ENCODE peak calls at places on chromosomes 13 and 19, in five cellular contexts. One of them, this sample, is unnamed.
A peak's percentile ranks its signal among the peaks of the same experiment; 100 is the strongest.

GRCh38 chr19:41174297-41174928 is 18.6 kb upstream of the CYP2S1 start:
- DNase-seq in effector memory CD4-positive, alpha-beta T cell: no peak
- DNase-seq in AG04450: no peak
- DNase-seq in cardiac muscle cell: no peak
- DNase-seq in mucosa of descending colon: peak; percentile 83
- DNase-seq in this sample: no peak

GRCh38 chr19:1389033-1389940 is 5.6 kb downstream of the NDUFS7 start:
- DNase-seq in effector memory CD4-positive, alpha-beta T cell: no peak
- DNase-seq in AG04450: no peak
- DNase-seq in cardiac muscle cell: no peak
- DNase-seq in mucosa of descending colon: no peak
- DNase-seq in this sample: no peak

GRCh38 chr13:114115191-114115671 is 17.2 kb downstream of the RASA3 start:
- DNase-seq in effector memory CD4-positive, alpha-beta T cell: no peak
- DNase-seq in AG04450: peak; percentile 41
- DNase-seq in cardiac muscle cell: no peak
- DNase-seq in mucosa of descending colon: peak; percentile 86
- DNase-seq in this sample: no peak

GRCh38 chr19:6728346-6728745 is 7.9 kb upstream of the C3 start:
- DNase-seq in effector memory CD4-positive, alpha-beta T cell: no peak
- DNase-seq in AG04450: no peak
- DNase-seq in cardiac muscle cell: no peak
- DNase-seq in mucosa of descending colon: peak; percentile 59
- DNase-seq in this sample: no peak

GRCh38 chr13:46386996-46387851 is at the start of gene RUBCNL:
- DNase-seq in effector memory CD4-positive, alpha-beta T cell: no peak
- DNase-seq in AG04450: no peak
- DNase-seq in cardiac muscle cell: peak; percentile 70
- DNase-seq in mucosa of descending colon: peak; percentile 87
- DNase-seq in this sample: peak; percentile 65

GRCh38 chr19:46350029-46350757 is 3.3 kb downstream of the PPP5C start:
- DNase-seq in effector memory CD4-positive, alpha-beta T cell: no peak
- DNase-seq in AG04450: no peak
- DNase-seq in cardiac muscle cell: no peak
- DNase-seq in mucosa of descending colon: peak; percentile 68
- DNase-seq in this sample: no peak

GRCh38 chr19:55086730-55087541 is 11.3 kb downstream of the EPS8L1 start:
- DNase-seq in effector memory CD4-positive, alpha-beta T cell: peak; percentile 50
- DNase-seq in AG04450: peak; percentile 82
- DNase-seq in cardiac muscle cell: peak; percentile 97
- DNase-seq in mucosa of descending colon: peak; percentile 94
- DNase-seq in this sample: no peak

GRCh38 chr19:46970815-46971214 is 48.8 kb upstream of the NPAS1 start:
- DNase-seq in effector memory CD4-positive, alpha-beta T cell: no peak
- DNase-seq in AG04450: no peak
- DNase-seq in cardiac muscle cell: no peak
- DNase-seq in mucosa of descending colon: no peak
- DNase-seq in this sample: no peak

GRCh38 chr13:59437902-59438301 is 725.8 kb downstream of the DIAPH3 start:
- DNase-seq in effector memory CD4-positive, alpha-beta T cell: no peak
- DNase-seq in AG04450: no peak
- DNase-seq in cardiac muscle cell: peak; percentile 41
- DNase-seq in mucosa of descending colon: no peak
- DNase-seq in this sample: no peak

GRCh38 chr19:37007587-37008220 is 70.5 kb upstream of the ZNF420 start:
- DNase-seq in effector memory CD4-positive, alpha-beta T cell: peak; percentile 6
- DNase-seq in AG04450: peak; percentile 7
- DNase-seq in cardiac muscle cell: no peak
- DNase-seq in mucosa of descending colon: no peak
- DNase-seq in this sample: no peak

GRCh38 chr19:1251503-1252220 is 3.3 kb downstream of the MIDN start:
- DNase-seq in effector memory CD4-positive, alpha-beta T cell: peak; percentile 65
- DNase-seq in AG04450: no peak
- DNase-seq in cardiac muscle cell: no peak
- DNase-seq in mucosa of descending colon: peak; percentile 92
- DNase-seq in this sample: no peak

GRCh38 chr13:73307481-73307880 is 248.7 kb downstream of the KLF5 start:
- DNase-seq in effector memory CD4-positive, alpha-beta T cell: no peak
- DNase-seq in AG04450: no peak
- DNase-seq in cardiac muscle cell: no peak
- DNase-seq in mucosa of descending colon: no peak
- DNase-seq in this sample: no peak

GRCh38 chr19:49064029-49064629 is 489 bp downstream of the NTF4 start:
- DNase-seq in effector memory CD4-positive, alpha-beta T cell: no peak
- DNase-seq in AG04450: no peak
- DNase-seq in cardiac muscle cell: peak; percentile 18
- DNase-seq in mucosa of descending colon: no peak
- DNase-seq in this sample: no peak

GRCh38 chr13:36345438-36346221 is 564 bp downstream of the SPART start:
- DNase-seq in effector memory CD4-positive, alpha-beta T cell: peak; percentile 38
- DNase-seq in AG04450: peak; percentile 54
- DNase-seq in cardiac muscle cell: peak; percentile 47
- DNase-seq in mucosa of descending colon: peak; percentile 53
- DNase-seq in this sample: no peak

GRCh38 chr13:41694902-41695301 is 237.6 kb downstream of the RGCC start:
- DNase-seq in effector memory CD4-positive, alpha-beta T cell: no peak
- DNase-seq in AG04450: peak; percentile 70
- DNase-seq in cardiac muscle cell: peak; percentile 61
- DNase-seq in mucosa of descending colon: no peak
- DNase-seq in this sample: no peak

GRCh38 chr13:23715092-23715761 is 145.0 kb downstream of the TNFRSF19 start:
- DNase-seq in effector memory CD4-positive, alpha-beta T cell: no peak
- DNase-seq in AG04450: no peak
- DNase-seq in cardiac muscle cell: no peak
- DNase-seq in mucosa of descending colon: no peak
- DNase-seq in this sample: no peak

GRCh38 chr19:1734328-1734966 is 18.9 kb upstream of the ONECUT3 start:
- DNase-seq in effector memory CD4-positive, alpha-beta T cell: no peak
- DNase-seq in AG04450: no peak
- DNase-seq in cardiac muscle cell: no peak
- DNase-seq in mucosa of descending colon: no peak
- DNase-seq in this sample: no peak

GRCh38 chr13:35139591-35139990 is 197.5 kb downstream of the NBEA start:
- DNase-seq in effector memory CD4-positive, alpha-beta T cell: no peak
- DNase-seq in AG04450: no peak
- DNase-seq in cardiac muscle cell: no peak
- DNase-seq in mucosa of descending colon: no peak
- DNase-seq in this sample: no peak

GRCh38 chr13:66218583-66218982 is 1011.6 kb downstream of the PCDH9 start:
- DNase-seq in effector memory CD4-positive, alpha-beta T cell: no peak
- DNase-seq in AG04450: no peak
- DNase-seq in cardiac muscle cell: no peak
- DNase-seq in mucosa of descending colon: no peak
- DNase-seq in this sample: no peak

GRCh38 chr19:35673121-35673804 is 6.9 kb downstream of the UPK1A start:
- DNase-seq in effector memory CD4-positive, alpha-beta T cell: peak; percentile 4
- DNase-seq in AG04450: no peak
- DNase-seq in cardiac muscle cell: peak; percentile 38
- DNase-seq in mucosa of descending colon: no peak
- DNase-seq in this sample: no peak
- H3K4me3 ChIP-seq in effector memory CD4-positive, alpha-beta T cell: peak overlapping the region; percentile 52
- H3K4me3 ChIP-seq in AG04450: peak overlapping the region; percentile 48
- H3K4me3 ChIP-seq in cardiac muscle cell: peak overlapping the region; percentile 32
- H3K4me3 ChIP-seq in mucosa of descending colon: no peak overlapping the region
- H3K4me3 ChIP-seq in this sample: no peak overlapping the region

DNA sequence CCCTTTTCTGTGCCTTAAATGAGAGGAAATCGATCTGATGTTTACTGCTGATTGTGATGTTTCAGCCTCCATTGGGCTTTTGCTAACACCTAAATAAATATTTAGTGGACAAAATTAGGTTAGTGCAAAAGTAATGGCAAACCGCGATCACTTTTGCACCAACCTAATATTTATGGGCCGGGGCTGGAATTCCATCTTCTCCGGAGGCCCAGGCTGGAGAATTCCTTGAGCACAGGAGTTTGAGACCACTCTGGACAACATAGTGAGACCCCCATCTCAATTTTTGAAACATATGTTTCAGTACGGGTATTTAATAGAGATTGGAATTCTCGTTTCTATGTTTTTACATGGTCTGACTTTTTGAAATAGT is 603 bp downstream of the ZNF880 start:
- DNase-seq in effector memory CD4-positive, alpha-beta T cell: no peak
- DNase-seq in AG04450: no peak
- DNase-seq in cardiac muscle cell: no peak
- DNase-seq in mucosa of descending colon: no peak
- DNase-seq in this sample: no peak
- H3K4me3 ChIP-seq in effector memory CD4-positive, alpha-beta T cell: peak overlapping the region; percentile 92
- H3K4me3 ChIP-seq in AG04450: peak overlapping the region; percentile 85
- H3K4me3 ChIP-seq in cardiac muscle cell: peak overlapping the region; percentile 50
- H3K4me3 ChIP-seq in mucosa of descending colon: peak overlapping the region; percentile 42
- H3K4me3 ChIP-seq in this sample: no peak overlapping the region

DNA sequence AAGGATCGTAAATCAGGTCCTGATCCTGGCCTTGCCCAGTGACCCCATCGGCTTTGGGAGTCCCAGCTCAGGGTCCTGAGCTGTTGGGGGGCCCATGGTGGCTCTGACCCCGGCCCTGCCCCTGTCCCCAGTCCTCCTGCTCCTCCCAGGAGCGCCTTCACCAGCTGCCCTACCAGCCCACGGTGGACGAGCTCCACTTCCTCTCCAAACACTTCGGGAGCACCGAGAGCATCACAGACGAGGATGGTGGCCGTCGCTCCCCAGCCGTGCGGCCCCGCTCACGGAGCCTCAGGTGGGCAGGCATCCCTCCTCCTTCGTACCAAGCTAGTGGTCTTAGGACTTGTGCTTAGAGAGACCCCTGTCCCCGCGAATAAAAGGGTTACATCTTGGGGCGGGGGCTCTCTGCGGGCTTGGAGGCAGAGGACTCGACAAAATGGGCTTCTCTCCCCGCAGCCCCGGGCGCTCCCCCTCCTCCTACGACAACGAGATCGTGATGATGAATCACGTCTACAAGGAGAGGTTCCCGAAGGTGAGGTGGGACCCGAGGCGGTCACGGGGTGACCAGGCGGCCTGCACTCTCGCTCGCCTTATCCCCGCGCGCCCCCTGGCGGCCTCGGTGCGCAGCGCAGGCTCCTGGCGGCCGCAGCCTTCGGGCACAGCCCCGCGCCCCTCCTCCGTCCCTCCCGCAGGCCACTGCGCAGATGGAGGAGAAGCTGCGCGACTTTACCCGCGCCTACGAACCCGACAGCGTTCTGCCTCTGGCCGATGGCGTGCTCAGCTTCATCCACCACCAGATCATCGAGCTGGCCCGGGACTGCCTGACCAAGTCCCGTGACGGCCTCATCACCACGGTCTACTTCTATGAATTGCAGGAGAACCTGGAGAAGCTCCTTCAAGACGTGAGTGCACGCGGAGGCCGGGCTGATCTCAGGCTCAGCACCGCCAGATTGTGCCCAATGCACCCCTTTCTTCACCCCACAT is 9.1 kb downstream of the MAST1 start:
- DNase-seq in effector memory CD4-positive, alpha-beta T cell: peak; percentile 74
- DNase-seq in AG04450: no peak
- DNase-seq in cardiac muscle cell: peak; percentile 86
- DNase-seq in mucosa of descending colon: peak; percentile 82
- DNase-seq in this sample: peak; percentile 70
- H3K4me3 ChIP-seq in effector memory CD4-positive, alpha-beta T cell: peak overlapping the region; percentile 4
- H3K4me3 ChIP-seq in AG04450: peak overlapping the region; percentile 42
- H3K4me3 ChIP-seq in cardiac muscle cell: no peak overlapping the region
- H3K4me3 ChIP-seq in mucosa of descending colon: no peak overlapping the region
- H3K4me3 ChIP-seq in this sample: no peak overlapping the region

GRCh38 chr13:21476893-21477472 is 17.9 kb upstream of the ZDHHC20 start:
- DNase-seq in effector memory CD4-positive, alpha-beta T cell: peak; percentile 71
- DNase-seq in AG04450: peak; percentile 37
- DNase-seq in cardiac muscle cell: peak; percentile 80
- DNase-seq in mucosa of descending colon: peak; percentile 74
- DNase-seq in this sample: peak; percentile 73
- H3K4me3 ChIP-seq in effector memory CD4-positive, alpha-beta T cell: peak overlapping the region; percentile 3
- H3K4me3 ChIP-seq in AG04450: peak overlapping the region; percentile 47
- H3K4me3 ChIP-seq in cardiac muscle cell: no peak overlapping the region
- H3K4me3 ChIP-seq in mucosa of descending colon: no peak overlapping the region
- H3K4me3 ChIP-seq in this sample: no peak overlapping the region

GRCh38 chr19:50770888-50771287 is 624 bp downstream of the GPR32 start:
- DNase-seq in effector memory CD4-positive, alpha-beta T cell: no peak
- DNase-seq in AG04450: no peak
- DNase-seq in cardiac muscle cell: no peak
- DNase-seq in mucosa of descending colon: no peak
- DNase-seq in this sample: no peak

GRCh38 chr19:50772408-50773311 is 2.4 kb downstream of the GPR32 start:
- DNase-seq in effector memory CD4-positive, alpha-beta T cell: no peak
- DNase-seq in AG04450: no peak
- DNase-seq in cardiac muscle cell: no peak
- DNase-seq in mucosa of descending colon: no peak
- DNase-seq in this sample: no peak

GRCh38 chr19:50762554-50762953 is 7.7 kb upstream of the GPR32 start:
- DNase-seq in effector memory CD4-positive, alpha-beta T cell: no peak
- DNase-seq in AG04450: no peak
- DNase-seq in cardiac muscle cell: no peak
- DNase-seq in mucosa of descending colon: no peak
- DNase-seq in this sample: no peak

GRCh38 chr19:50768289-50768688 is 2.0 kb upstream of the GPR32 start:
- DNase-seq in effector memory CD4-positive, alpha-beta T cell: no peak
- DNase-seq in AG04450: no peak
- DNase-seq in cardiac muscle cell: no peak
- DNase-seq in mucosa of descending colon: no peak
- DNase-seq in this sample: no peak
- H3K4me3 ChIP-seq in effector memory CD4-positive, alpha-beta T cell: no peak overlapping the region
- H3K4me3 ChIP-seq in AG04450: no peak overlapping the region
- H3K4me3 ChIP-seq in cardiac muscle cell: no peak overlapping the region
- H3K4me3 ChIP-seq in mucosa of descending colon: no peak overlapping the region
- H3K4me3 ChIP-seq in this sample: no peak overlapping the region

GRCh38 chr13:100674363-100674847 is at the start of gene TMTC4:
- DNase-seq in effector memory CD4-positive, alpha-beta T cell: no peak
- DNase-seq in AG04450: no peak
- DNase-seq in cardiac muscle cell: peak; percentile 72
- DNase-seq in mucosa of descending colon: no peak
- DNase-seq in this sample: peak; percentile 50

GRCh38 chr13:100673376-100673830 is 1.2 kb downstream of the TMTC4 start:
- DNase-seq in effector memory CD4-positive, alpha-beta T cell: no peak
- DNase-seq in AG04450: no peak
- DNase-seq in cardiac muscle cell: peak; percentile 38
- DNase-seq in mucosa of descending colon: peak; percentile 53
- DNase-seq in this sample: peak; percentile 27

GRCh38 chr13:100675660-100676129 is 1.1 kb upstream of the TMTC4 start:
- DNase-seq in effector memory CD4-positive, alpha-beta T cell: no peak
- DNase-seq in AG04450: no peak
- DNase-seq in cardiac muscle cell: no peak
- DNase-seq in mucosa of descending colon: no peak
- DNase-seq in this sample: no peak

GRCh38 chr13:100674848-100675659 is 459 bp upstream of the TMTC4 start:
- DNase-seq in effector memory CD4-positive, alpha-beta T cell: peak; percentile 100
- DNase-seq in AG04450: peak; percentile 92
- DNase-seq in cardiac muscle cell: peak; percentile 98
- DNase-seq in mucosa of descending colon: peak; percentile 100
- DNase-seq in this sample: peak; percentile 100

GRCh38 chr13:100673831-100674362 is 698 bp downstream of the TMTC4 start:
- DNase-seq in effector memory CD4-positive, alpha-beta T cell: peak; percentile 32
- DNase-seq in AG04450: peak; percentile 63
- DNase-seq in cardiac muscle cell: no peak
- DNase-seq in mucosa of descending colon: peak; percentile 62
- DNase-seq in this sample: peak; percentile 64
- H3K4me3 ChIP-seq in effector memory CD4-positive, alpha-beta T cell: peak overlapping the region; percentile 52
- H3K4me3 ChIP-seq in AG04450: peak overlapping the region; percentile 69
- H3K4me3 ChIP-seq in cardiac muscle cell: peak overlapping the region; percentile 74
- H3K4me3 ChIP-seq in mucosa of descending colon: peak overlapping the region; percentile 90
- H3K4me3 ChIP-seq in this sample: peak overlapping the region; percentile 22

This sample was measured in DND-41.